ENCODE peak calls at places on chromosome 11, in five cellular contexts. W, Y, F, N and P are unnamed samples.
A peak's percentile ranks its signal among the peaks of the same experiment; 100 is the strongest.

GRCh38 chr11:69700278-69701140 is 3.3 kb downstream of the FGF19 start:
- DNase-seq in W (peak; percentile 75), F (no peak), Y (peak; percentile 68), N (no peak), P (no peak)

GRCh38 chr11:9972917-9973504 is 309.1 kb downstream of the SWAP70 start:
- DNase-seq in F (peak; percentile 36), W (peak; percentile 80), Y (no peak), N (peak; percentile 74), P (peak; percentile 20)

GRCh38 chr11:20647976-20648565 is 21.3 kb upstream of the NELL1 start:
- DNase-seq in Y (peak; percentile 69), F (peak; percentile 39), W (peak; percentile 57), N (peak; percentile 42), P (peak; percentile 40)

GRCh38 chr11:1049431-1049891 is 12.9 kb upstream of the MUC6 start:
- DNase-seq in F (peak; percentile 18), N (no peak), Y (no peak), W (no peak), P (no peak)

GRCh38 chr11:76455331-76455730 is 10.5 kb downstream of the EMSY start:
- DNase-seq in F (no peak), N (no peak), W (peak; percentile 36), Y (peak; percentile 50), P (no peak)

GRCh38 chr11:117972589-117973445 is 13.4 kb upstream of the IL10RA start:
- DNase-seq in N (no peak), Y (no peak), F (no peak), W (no peak), P (no peak)

GRCh38 chr11:62855571-62856332 is 16.4 kb upstream of the WDR74 start:
- DNase-seq in F (peak; percentile 96), W (peak; percentile 98), Y (peak; percentile 98), N (peak; percentile 99), P (peak; percentile 65)

GRCh38 chr11:109695696-109696095 is 273.7 kb downstream of the C11orf87 start:
- DNase-seq in F (peak; percentile 83), W (peak; percentile 5), Y (no peak), N (no peak), P (no peak)

GRCh38 chr11:117045956-117046355 is 52.3 kb downstream of the SIK3 start:
- DNase-seq in Y (no peak), W (peak; percentile 80), N (peak; percentile 67), F (peak; percentile 20), P (no peak)

GRCh38 chr11:101444164-101444563 is 139.6 kb downstream of the TRPC6 start:
- DNase-seq in F (no peak), N (peak; percentile 3), Y (no peak), W (peak; percentile 17), P (no peak)

GRCh38 chr11:110219011-110219785 is 77.2 kb downstream of the RDX start:
- DNase-seq in F (no peak), N (no peak), W (peak; percentile 38), Y (no peak), P (no peak)

GRCh38 chr11:129412501-129412900 is 36.9 kb downstream of the BARX2 start:
- DNase-seq in Y (no peak), N (no peak), W (no peak), F (no peak), P (no peak)

GRCh38 chr11:71089571-71089970 is 162.8 kb downstream of the SHANK2 start:
- DNase-seq in W (no peak), N (no peak), F (no peak), Y (no peak), P (no peak)

GRCh38 chr11:57321996-57322880 is 2.5 kb downstream of the TNKS1BP1 start:
- DNase-seq in Y (peak; percentile 64), W (peak; percentile 99), N (peak; percentile 38), F (peak; percentile 97), P (no peak)

GRCh38 chr11:11251394-11251970 is 101.6 kb downstream of the CSNK2A3 start:
- DNase-seq in Y (no peak), W (no peak), N (no peak), F (no peak), P (no peak)

GRCh38 chr11:66443602-66444001 is 5.0 kb upstream of the MRPL11 start:
- DNase-seq in F (peak; percentile 71), N (peak; percentile 94), Y (no peak), W (peak; percentile 50), P (no peak)

GRCh38 chr11:34143048-34143447 is 37.6 kb downstream of the NAT10 start:
- DNase-seq in N (no peak), F (no peak), Y (no peak), W (no peak), P (no peak)

GRCh38 chr11:17012712-17013547 is 1.3 kb downstream of the PLEKHA7 start:
- DNase-seq in W (peak; percentile 23), N (no peak), F (no peak), Y (peak; percentile 58), P (no peak)

GRCh38 chr11:126158054-126158791 is 53.2 kb downstream of the RPUSD4 start:
- DNase-seq in F (no peak), N (peak; percentile 63), W (no peak), Y (no peak), P (no peak)

GRCh38 chr11:83438438-83438837 is 152.3 kb upstream of the CCDC90B start:
- DNase-seq in Y (no peak), N (peak; percentile 68), F (no peak), W (no peak), P (no peak)

GRCh38 chr11:11524436-11525038 is 97.3 kb downstream of the GALNT18 start:
- DNase-seq in N (no peak), Y (no peak), W (no peak), F (no peak), P (no peak)

GRCh38 chr11:32079511-32079910 is 11.4 kb upstream of the RCN1 start:
- DNase-seq in N (no peak), Y (no peak), W (no peak), F (no peak), P (no peak)

GRCh38 chr11:35274909-35275807 is 136.2 kb downstream of the CD44 start:
- DNase-seq in W (peak; percentile 46), F (peak; percentile 62), N (no peak), Y (no peak), P (no peak)